ENCODE peak calls at places on chromosomes 3 and 15, in ten cellular contexts. One of them, this sample, is unnamed.

GRCh38 chr3:46299608-46300460 is 54.1 kb upstream of the CCR2 start:
- DNase-seq in tibial nerve: no peak
- DNase-seq in lung: no peak
- DNase-seq in hepatocyte: no peak
- DNase-seq in thyroid gland: no peak
- DNase-seq in mucosa of descending colon: no peak
- DNase-seq in astrocyte of the spinal cord: no peak
- DNase-seq in ovary: no peak
- DNase-seq in lower lobe of right lung: no peak
- DNase-seq in fibroblast of mammary gland: no peak
- DNase-seq in this sample: no peak

GRCh38 chr15:84915011-84915958 is 30.8 kb downstream of the SLC28A1 start:
- DNase-seq in tibial nerve: peak
- DNase-seq in lung: peak
- DNase-seq in hepatocyte: peak
- DNase-seq in thyroid gland: peak
- DNase-seq in mucosa of descending colon: peak
- DNase-seq in astrocyte of the spinal cord: peak
- DNase-seq in ovary: peak
- DNase-seq in lower lobe of right lung: peak
- DNase-seq in fibroblast of mammary gland: peak
- DNase-seq in this sample: peak

GRCh38 chr3:118713502-118714207 is 321.0 kb downstream of the IGSF11 start:
- DNase-seq in tibial nerve: no peak
- DNase-seq in lung: no peak
- DNase-seq in hepatocyte: no peak
- DNase-seq in thyroid gland: no peak
- DNase-seq in mucosa of descending colon: no peak
- DNase-seq in astrocyte of the spinal cord: no peak
- DNase-seq in ovary: no peak
- DNase-seq in lower lobe of right lung: no peak
- DNase-seq in fibroblast of mammary gland: no peak
- DNase-seq in this sample: no peak

GRCh38 chr3:53069422-53070068 is 23.7 kb upstream of the SFMBT1 start:
- DNase-seq in tibial nerve: no peak
- DNase-seq in lung: no peak
- DNase-seq in hepatocyte: no peak
- DNase-seq in thyroid gland: no peak
- DNase-seq in mucosa of descending colon: no peak
- DNase-seq in astrocyte of the spinal cord: peak
- DNase-seq in ovary: peak
- DNase-seq in lower lobe of right lung: no peak
- DNase-seq in fibroblast of mammary gland: no peak
- DNase-seq in this sample: no peak

GRCh38 chr3:14788644-14789043 is 30.1 kb upstream of the FGD5 start:
- DNase-seq in tibial nerve: no peak
- DNase-seq in lung: no peak
- DNase-seq in hepatocyte: no peak
- DNase-seq in thyroid gland: no peak
- DNase-seq in mucosa of descending colon: no peak
- DNase-seq in astrocyte of the spinal cord: no peak
- DNase-seq in ovary: no peak
- DNase-seq in lower lobe of right lung: no peak
- DNase-seq in fibroblast of mammary gland: no peak
- DNase-seq in this sample: no peak

GRCh38 chr3:115071611-115072010 is 75.5 kb downstream of the ZBTB20 start:
- DNase-seq in tibial nerve: no peak
- DNase-seq in lung: no peak
- DNase-seq in hepatocyte: no peak
- DNase-seq in thyroid gland: peak
- DNase-seq in mucosa of descending colon: no peak
- DNase-seq in astrocyte of the spinal cord: peak
- DNase-seq in ovary: no peak
- DNase-seq in lower lobe of right lung: no peak
- DNase-seq in fibroblast of mammary gland: peak
- DNase-seq in this sample: peak

GRCh38 chr15:73617310-73617709 is 15.9 kb downstream of the NPTN start:
- DNase-seq in tibial nerve: no peak
- DNase-seq in lung: no peak
- DNase-seq in hepatocyte: no peak
- DNase-seq in thyroid gland: no peak
- DNase-seq in mucosa of descending colon: no peak
- DNase-seq in astrocyte of the spinal cord: peak
- DNase-seq in ovary: no peak
- DNase-seq in lower lobe of right lung: no peak
- DNase-seq in fibroblast of mammary gland: no peak
- DNase-seq in this sample: no peak

GRCh38 chr15:67039349-67040075 is 25.9 kb upstream of the SMAD3 start:
- DNase-seq in tibial nerve: no peak
- DNase-seq in lung: no peak
- DNase-seq in hepatocyte: peak
- DNase-seq in thyroid gland: no peak
- DNase-seq in mucosa of descending colon: no peak
- DNase-seq in astrocyte of the spinal cord: no peak
- DNase-seq in ovary: no peak
- DNase-seq in lower lobe of right lung: no peak
- DNase-seq in fibroblast of mammary gland: no peak
- DNase-seq in this sample: no peak

DNA sequence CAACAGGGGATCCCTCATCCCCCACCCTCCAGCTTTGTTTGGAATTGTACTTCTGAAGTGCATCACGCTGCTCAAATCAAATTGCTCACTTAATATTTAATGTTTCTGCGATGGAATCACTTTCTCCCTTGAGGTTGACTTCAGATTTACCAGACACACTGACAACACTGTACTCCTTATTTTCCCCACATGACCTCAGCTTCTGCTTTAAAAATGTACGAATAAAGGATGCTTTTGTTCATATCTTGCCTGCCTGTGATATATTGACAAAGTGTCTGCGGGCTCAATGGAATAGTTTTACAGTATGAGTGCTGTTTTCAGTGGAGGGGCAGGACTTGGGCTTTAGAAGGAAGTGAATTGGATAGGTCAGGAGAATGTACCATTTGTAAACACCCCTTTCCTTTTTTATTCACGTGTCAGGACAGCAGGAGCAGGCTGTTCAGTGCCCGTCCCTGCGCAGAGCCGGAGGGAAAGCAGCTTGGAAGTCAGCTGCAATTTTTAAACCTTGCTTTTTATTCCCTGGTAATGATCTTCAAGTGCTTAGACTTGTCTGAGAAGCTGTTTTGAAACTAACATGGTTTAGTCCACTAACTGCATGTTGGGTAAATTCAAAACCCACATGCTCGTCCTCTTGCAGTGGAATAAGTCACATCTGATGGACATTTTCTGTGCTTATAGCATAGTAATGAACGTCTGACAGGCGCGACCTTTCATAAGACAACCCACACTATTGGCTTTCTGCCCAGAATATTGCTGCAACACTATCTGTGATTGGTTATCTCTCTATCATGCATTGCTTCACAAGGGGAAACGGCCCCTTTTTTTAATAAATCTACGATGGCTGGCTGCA is 29.9 kb downstream of the MBNL1 start:
- DNase-seq in tibial nerve: no peak
- DNase-seq in lung: peak
- DNase-seq in hepatocyte: peak
- DNase-seq in thyroid gland: peak
- DNase-seq in mucosa of descending colon: peak
- DNase-seq in astrocyte of the spinal cord: peak
- DNase-seq in ovary: peak
- DNase-seq in lower lobe of right lung: no peak
- DNase-seq in fibroblast of mammary gland: peak
- DNase-seq in this sample: peak
- H3K4me3 ChIP-seq in tibial nerve: peak
- H3K4me3 ChIP-seq in lung: no peak
- H3K4me3 ChIP-seq in hepatocyte: peak
- H3K4me3 ChIP-seq in thyroid gland: peak
- H3K4me3 ChIP-seq in mucosa of descending colon: peak
- H3K4me3 ChIP-seq in astrocyte of the spinal cord: peak
- H3K4me3 ChIP-seq in ovary: peak
- H3K4me3 ChIP-seq in lower lobe of right lung: peak
- H3K4me3 ChIP-seq in fibroblast of mammary gland: peak
- H3K4me3 ChIP-seq in this sample: peak

DNA sequence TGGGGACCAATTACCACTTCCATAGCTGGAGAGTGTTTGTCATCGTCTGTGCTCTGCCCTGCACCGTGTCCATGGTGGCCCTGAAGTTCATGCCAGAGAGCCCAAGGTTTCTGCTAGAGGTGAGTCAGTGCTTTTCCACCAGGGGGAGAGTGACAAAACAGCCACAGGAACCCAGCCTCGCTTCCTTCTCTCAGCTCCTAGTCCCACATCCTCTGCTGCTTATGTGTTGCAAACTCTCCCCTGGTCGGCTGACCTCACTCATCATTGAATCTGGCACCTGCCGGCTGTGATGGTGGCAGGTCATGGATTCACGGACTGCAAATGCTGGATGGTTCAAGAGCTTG is 158.4 kb downstream of the SV2B start:
- DNase-seq in tibial nerve: no peak
- DNase-seq in lung: no peak
- DNase-seq in hepatocyte: no peak
- DNase-seq in thyroid gland: no peak
- DNase-seq in mucosa of descending colon: no peak
- DNase-seq in astrocyte of the spinal cord: no peak
- DNase-seq in ovary: no peak
- DNase-seq in lower lobe of right lung: no peak
- DNase-seq in fibroblast of mammary gland: no peak
- DNase-seq in this sample: no peak
- TF ChIP-seq CTCF in tibial nerve: no peak
- TF ChIP-seq CTCF in lung: no peak
- TF ChIP-seq CTCF in hepatocyte: no peak
- TF ChIP-seq CTCF in thyroid gland: no peak
- TF ChIP-seq CTCF in mucosa of descending colon: no peak
- TF ChIP-seq CTCF in astrocyte of the spinal cord: no peak
- TF ChIP-seq CTCF in ovary: no peak
- TF ChIP-seq CTCF in lower lobe of right lung: no peak
- TF ChIP-seq CTCF in fibroblast of mammary gland: no peak
- TF ChIP-seq CTCF in this sample: no peak

GRCh38 chr3:99641480-99641879 is 3.1 kb downstream of the COL8A1 start:
- DNase-seq in tibial nerve: no peak
- DNase-seq in lung: no peak
- DNase-seq in hepatocyte: no peak
- DNase-seq in thyroid gland: no peak
- DNase-seq in mucosa of descending colon: no peak
- DNase-seq in astrocyte of the spinal cord: no peak
- DNase-seq in ovary: no peak
- DNase-seq in lower lobe of right lung: no peak
- DNase-seq in fibroblast of mammary gland: no peak
- DNase-seq in this sample: peak

GRCh38 chr3:99639579-99639978 is 1.2 kb downstream of the COL8A1 start:
- DNase-seq in tibial nerve: no peak
- DNase-seq in lung: no peak
- DNase-seq in hepatocyte: no peak
- DNase-seq in thyroid gland: no peak
- DNase-seq in mucosa of descending colon: no peak
- DNase-seq in astrocyte of the spinal cord: no peak
- DNase-seq in ovary: no peak
- DNase-seq in lower lobe of right lung: no peak
- DNase-seq in fibroblast of mammary gland: peak
- DNase-seq in this sample: peak

GRCh38 chr3:99638244-99638948 is at the start of gene COL8A1:
- DNase-seq in tibial nerve: peak
- DNase-seq in lung: peak
- DNase-seq in hepatocyte: no peak
- DNase-seq in thyroid gland: peak
- DNase-seq in mucosa of descending colon: peak
- DNase-seq in astrocyte of the spinal cord: peak
- DNase-seq in ovary: peak
- DNase-seq in lower lobe of right lung: peak
- DNase-seq in fibroblast of mammary gland: peak
- DNase-seq in this sample: peak

GRCh38 chr3:99641984-99642383 is 3.6 kb downstream of the COL8A1 start:
- DNase-seq in tibial nerve: no peak
- DNase-seq in lung: no peak
- DNase-seq in hepatocyte: no peak
- DNase-seq in thyroid gland: no peak
- DNase-seq in mucosa of descending colon: no peak
- DNase-seq in astrocyte of the spinal cord: no peak
- DNase-seq in ovary: no peak
- DNase-seq in lower lobe of right lung: no peak
- DNase-seq in fibroblast of mammary gland: no peak
- DNase-seq in this sample: peak

GRCh38 chr3:99640214-99640851 is 1.9 kb downstream of the COL8A1 start:
- DNase-seq in tibial nerve: no peak
- DNase-seq in lung: no peak
- DNase-seq in hepatocyte: no peak
- DNase-seq in thyroid gland: no peak
- DNase-seq in mucosa of descending colon: no peak
- DNase-seq in astrocyte of the spinal cord: peak
- DNase-seq in ovary: no peak
- DNase-seq in lower lobe of right lung: no peak
- DNase-seq in fibroblast of mammary gland: no peak
- DNase-seq in this sample: peak
- H3K4me3 ChIP-seq in tibial nerve: no peak
- H3K4me3 ChIP-seq in lung: no peak
- H3K4me3 ChIP-seq in hepatocyte: no peak
- H3K4me3 ChIP-seq in thyroid gland: no peak
- H3K4me3 ChIP-seq in mucosa of descending colon: no peak
- H3K4me3 ChIP-seq in astrocyte of the spinal cord: peak
- H3K4me3 ChIP-seq in ovary: no peak
- H3K4me3 ChIP-seq in lower lobe of right lung: peak
- H3K4me3 ChIP-seq in fibroblast of mammary gland: no peak
- H3K4me3 ChIP-seq in this sample: peak

GRCh38 chr3:50242371-50242770 is 6.4 kb downstream of the GNAI2 start:
- DNase-seq in tibial nerve: no peak
- DNase-seq in lung: no peak
- DNase-seq in hepatocyte: no peak
- DNase-seq in thyroid gland: no peak
- DNase-seq in mucosa of descending colon: no peak
- DNase-seq in astrocyte of the spinal cord: no peak
- DNase-seq in ovary: no peak
- DNase-seq in lower lobe of right lung: no peak
- DNase-seq in fibroblast of mammary gland: no peak
- DNase-seq in this sample: no peak

GRCh38 chr3:50243552-50243895 is 7.5 kb downstream of the GNAI2 start:
- DNase-seq in tibial nerve: no peak
- DNase-seq in lung: no peak
- DNase-seq in hepatocyte: no peak
- DNase-seq in thyroid gland: no peak
- DNase-seq in mucosa of descending colon: no peak
- DNase-seq in astrocyte of the spinal cord: no peak
- DNase-seq in ovary: no peak
- DNase-seq in lower lobe of right lung: no peak
- DNase-seq in fibroblast of mammary gland: no peak
- DNase-seq in this sample: no peak

GRCh38 chr3:50241163-50241562 is 5.2 kb downstream of the GNAI2 start:
- DNase-seq in tibial nerve: no peak
- DNase-seq in lung: no peak
- DNase-seq in hepatocyte: peak
- DNase-seq in thyroid gland: no peak
- DNase-seq in mucosa of descending colon: no peak
- DNase-seq in astrocyte of the spinal cord: no peak
- DNase-seq in ovary: no peak
- DNase-seq in lower lobe of right lung: no peak
- DNase-seq in fibroblast of mammary gland: no peak
- DNase-seq in this sample: no peak

GRCh38 chr3:50245251-50245745 is 9.3 kb downstream of the GNAI2 start:
- DNase-seq in tibial nerve: no peak
- DNase-seq in lung: no peak
- DNase-seq in hepatocyte: no peak
- DNase-seq in thyroid gland: no peak
- DNase-seq in mucosa of descending colon: no peak
- DNase-seq in astrocyte of the spinal cord: no peak
- DNase-seq in ovary: no peak
- DNase-seq in lower lobe of right lung: no peak
- DNase-seq in fibroblast of mammary gland: no peak
- DNase-seq in this sample: no peak

DNA sequence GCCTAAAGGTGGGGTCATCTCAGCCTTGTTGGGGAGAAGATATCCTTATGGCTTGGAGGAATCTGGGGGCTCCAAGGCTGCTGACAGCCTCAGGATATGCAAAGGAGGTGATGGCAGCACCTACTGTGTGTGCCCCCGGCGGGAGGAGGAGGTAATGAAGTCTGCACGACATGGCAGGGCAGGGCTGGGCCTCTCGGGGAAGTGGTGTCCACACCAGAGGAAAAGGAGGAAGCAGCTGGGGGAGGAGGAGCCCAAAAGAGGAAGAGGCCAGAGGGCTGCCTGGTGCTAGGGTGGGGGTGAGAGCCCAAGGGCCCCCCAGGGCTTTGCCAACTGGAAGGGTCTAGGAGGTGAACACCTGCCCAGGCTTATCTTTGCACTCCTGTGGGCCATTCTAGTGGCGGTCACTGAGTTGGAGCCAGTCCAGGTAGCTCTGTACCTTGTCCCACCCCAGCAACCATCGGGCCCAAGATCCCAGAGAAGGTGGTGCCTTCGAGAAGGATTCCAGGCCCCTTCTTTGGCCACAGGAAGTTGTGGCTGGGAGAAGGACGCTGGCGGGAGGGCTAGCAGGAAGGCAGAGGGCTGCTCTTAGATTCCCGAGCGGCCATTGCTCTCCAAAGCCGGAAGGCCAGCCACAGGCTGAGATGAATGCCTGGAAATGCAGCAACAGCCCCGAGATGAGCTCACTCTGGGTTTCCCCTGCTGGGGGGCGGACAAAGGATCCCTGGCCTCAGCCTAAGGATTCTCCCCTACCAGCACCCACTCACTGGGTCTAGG is 7.0 kb downstream of the GNAI2 start:
- DNase-seq in tibial nerve: no peak
- DNase-seq in lung: peak
- DNase-seq in hepatocyte: no peak
- DNase-seq in thyroid gland: no peak
- DNase-seq in mucosa of descending colon: peak
- DNase-seq in astrocyte of the spinal cord: peak
- DNase-seq in ovary: no peak
- DNase-seq in lower lobe of right lung: peak
- DNase-seq in fibroblast of mammary gland: peak
- DNase-seq in this sample: peak
- TF ChIP-seq CTCF in tibial nerve: no peak
- TF ChIP-seq CTCF in lung: no peak
- TF ChIP-seq CTCF in hepatocyte: no peak
- TF ChIP-seq CTCF in thyroid gland: no peak
- TF ChIP-seq CTCF in mucosa of descending colon: no peak
- TF ChIP-seq CTCF in astrocyte of the spinal cord: no peak
- TF ChIP-seq CTCF in ovary: no peak
- TF ChIP-seq CTCF in lower lobe of right lung: peak
- TF ChIP-seq CTCF in fibroblast of mammary gland: no peak
- TF ChIP-seq CTCF in this sample: no peak